ENCODE peak calls at places on chromosome 7, in five cellular contexts. V is endothelial cell, T is NCI-H2171 treated with DMSO at 0.1 percent for 48 hours, Z is OCI-LY7, F is endothelial cell of umbilical vein. O is an unnamed sample.

GRCh38 chr7:101315336-101315735 is 6.3 kb downstream of the IFT22 start:
- DNase-seq in V (peak), T (peak), Z (peak), F (peak), O (peak)

GRCh38 chr7:158378978-158379377 is 208.6 kb downstream of the PTPRN2 start:
- DNase-seq in V (no peak), T (no peak), Z (no peak), F (no peak), O (no peak)

GRCh38 chr7:70353948-70354335 is 755.7 kb downstream of the AUTS2 start:
- DNase-seq in V (no peak), T (no peak), Z (no peak), F (no peak), O (no peak)

GRCh38 chr7:132430041-132430440 is 146.2 kb downstream of the PLXNA4 start:
- DNase-seq in V (no peak), T (peak), Z (no peak), F (peak), O (no peak)

GRCh38 chr7:82204694-82205093 is 238.9 kb downstream of the CACNA2D1 start:
- DNase-seq in V (no peak), T (no peak), Z (no peak), F (no peak), O (peak)

GRCh38 chr7:130417215-130417614 is 23.6 kb downstream of the CEP41 start:
- DNase-seq in V (no peak), T (no peak), Z (no peak), F (no peak), O (no peak)

GRCh38 chr7:22945584-22945983 is 68.3 kb downstream of the HYCC1 start:
- DNase-seq in V (no peak), T (no peak), Z (no peak), F (no peak), O (no peak)

GRCh38 chr7:47915066-47915976 is 32.9 kb downstream of the PKD1L1 start:
- DNase-seq in V (no peak), T (no peak), Z (no peak), F (no peak), O (no peak)

GRCh38 chr7:82605247-82605864 is 161.8 kb upstream of the CACNA2D1 start:
- DNase-seq in V (peak), T (peak), Z (peak), F (peak), O (peak)

GRCh38 chr7:152336754-152337368 is 98.9 kb downstream of the KMT2C start:
- DNase-seq in V (peak), T (peak), Z (peak), F (peak), O (peak)

GRCh38 chr7:130481898-130482297 is 10.0 kb upstream of the MEST start:
- DNase-seq in V (no peak), T (no peak), Z (no peak), F (no peak), O (no peak)

O was measured in RKO.